ENCODE peak calls at places on chromosome X, in six cellular contexts. E is cardiac muscle cell; U is neural progenitor cell; C is upper lobe of right lung; A is Peyer's patch; P is CD4-positive, CD25-positive, alpha-beta regulatory T cell. Z is an unnamed sample.

GRCh38 chrX:11888421-11888820 is 130.4 kb downstream of the MSL3 start:
- DNase-seq in C (no peak), A (no peak), P (no peak), U (no peak), E (no peak), Z (no peak)

GRCh38 chrX:45358417-45358816 is 157.7 kb upstream of the DIPK2B start:
- DNase-seq in U (no peak), A (no peak), C (no peak), P (no peak), E (no peak), Z (no peak)

GRCh38 chrX:109472939-109473713 is 8.8 kb downstream of the GUCY2F start:
- DNase-seq in C (no peak), U (peak), A (no peak), E (peak), P (no peak), Z (no peak)

GRCh38 chrX:2360731-2361130 is 140.0 kb downstream of the DHRSX start:
- DNase-seq in A (no peak), U (no peak), E (no peak), P (no peak), C (no peak), Z (no peak)

GRCh38 chrX:781216-782211 is 150.9 kb downstream of the SHOX start:
- DNase-seq in U (peak), A (no peak), P (no peak), C (no peak), E (no peak), Z (no peak)

GRCh38 chrX:48833531-48834138 is 1.8 kb downstream of the PCSK1N start:
- DNase-seq in P (no peak), C (no peak), E (no peak), U (no peak), A (no peak), Z (no peak)

GRCh38 chrX:31280580-31280979 is 208.7 kb upstream of the FTHL17 start:
- DNase-seq in E (no peak), P (no peak), U (no peak), A (no peak), C (no peak), Z (no peak)

GRCh38 chrX:143536176-143536575 is 18.9 kb upstream of the SPANXN3 start:
- DNase-seq in C (no peak), U (no peak), A (no peak), P (no peak), E (no peak), Z (no peak)

GRCh38 chrX:112865464-112866025 is 24.9 kb upstream of the AMOT start:
- DNase-seq in U (no peak), C (no peak), E (no peak), P (no peak), A (no peak), Z (no peak)

GRCh38 chrX:9356846-9357245 is 108.0 kb upstream of the TBL1X start:
- DNase-seq in C (no peak), E (no peak), U (no peak), A (no peak), P (no peak), Z (no peak)

GRCh38 chrX:9368262-9368661 is 96.6 kb upstream of the TBL1X start:
- DNase-seq in E (no peak), U (no peak), C (no peak), A (no peak), P (no peak), Z (no peak)

GRCh38 chrX:9357500-9358139 is 107.2 kb upstream of the TBL1X start:
- DNase-seq in A (no peak), C (no peak), E (no peak), U (no peak), P (no peak), Z (no peak)

GRCh38 chrX:9367437-9367836 is 97.4 kb upstream of the TBL1X start:
- DNase-seq in A (no peak), E (no peak), C (no peak), U (no peak), P (no peak), Z (no peak)

DNA sequence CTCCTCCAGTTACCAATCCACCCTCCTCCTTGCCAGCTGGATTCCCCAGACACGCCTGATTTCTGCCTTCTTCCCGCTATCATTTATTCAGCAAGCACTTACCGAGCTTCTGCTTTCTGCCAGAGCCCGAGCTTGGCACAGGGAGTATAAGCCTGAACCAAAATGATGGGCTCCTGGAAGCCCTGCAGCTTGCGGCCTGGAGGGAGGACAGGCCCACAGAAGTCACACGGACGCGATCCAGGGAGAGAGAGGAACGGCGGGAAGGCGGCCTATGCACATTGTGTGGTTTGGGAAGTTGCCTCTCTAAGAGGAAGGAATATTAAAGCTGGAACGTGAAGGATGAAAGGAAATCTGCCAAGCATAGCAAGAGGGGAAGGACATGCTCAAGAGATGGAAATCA is 102.3 kb upstream of the TBL1X start:
- DNase-seq in C (no peak), A (no peak), P (no peak), E (no peak), U (no peak), Z (no peak)
- H3K27ac ChIP-seq in C (no peak), A (no peak), P (no peak), E (no peak), U (no peak), Z (no peak)

GRCh38 chrX:43808231-43808630 is 74.0 kb downstream of the MAOB start:
- DNase-seq in U (no peak), A (no peak), C (no peak), P (no peak), E (no peak), Z (no peak)

GRCh38 chrX:43813319-43813718 is 68.9 kb downstream of the MAOB start:
- DNase-seq in U (no peak), E (peak), C (no peak), P (no peak), A (no peak), Z (no peak)

GRCh38 chrX:43813898-43814297 is 68.4 kb downstream of the MAOB start:
- DNase-seq in C (no peak), A (no peak), U (peak), E (peak), P (no peak), Z (no peak)

GRCh38 chrX:43805579-43805978 is 76.7 kb downstream of the MAOB start:
- DNase-seq in U (no peak), E (no peak), P (no peak), A (no peak), C (no peak), Z (no peak)

DNA sequence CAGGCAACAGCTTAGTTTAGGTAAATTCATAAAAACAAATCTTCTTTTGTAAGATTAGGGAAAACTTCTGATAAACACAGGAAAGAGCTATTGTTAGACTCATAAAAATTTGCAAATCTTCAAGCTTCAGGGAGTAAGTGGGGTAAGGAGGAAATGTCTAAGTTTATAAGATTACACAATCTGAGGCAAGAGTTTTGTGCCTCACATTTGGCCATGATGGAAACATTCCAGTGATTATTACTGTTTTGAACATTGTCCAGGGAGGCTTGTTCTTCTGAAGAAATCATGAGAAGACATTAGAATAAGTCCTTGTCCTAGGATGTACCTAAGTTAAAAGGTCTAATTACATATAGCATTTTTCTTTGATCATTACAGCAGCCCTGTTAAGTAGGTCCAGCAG is 72.8 kb downstream of the MAOB start:
- DNase-seq in A (no peak), U (no peak), E (no peak), P (no peak), C (no peak), Z (no peak)
- H3K27ac ChIP-seq in A (no peak), U (no peak), E (no peak), P (no peak), C (no peak), Z (no peak)

DNA sequence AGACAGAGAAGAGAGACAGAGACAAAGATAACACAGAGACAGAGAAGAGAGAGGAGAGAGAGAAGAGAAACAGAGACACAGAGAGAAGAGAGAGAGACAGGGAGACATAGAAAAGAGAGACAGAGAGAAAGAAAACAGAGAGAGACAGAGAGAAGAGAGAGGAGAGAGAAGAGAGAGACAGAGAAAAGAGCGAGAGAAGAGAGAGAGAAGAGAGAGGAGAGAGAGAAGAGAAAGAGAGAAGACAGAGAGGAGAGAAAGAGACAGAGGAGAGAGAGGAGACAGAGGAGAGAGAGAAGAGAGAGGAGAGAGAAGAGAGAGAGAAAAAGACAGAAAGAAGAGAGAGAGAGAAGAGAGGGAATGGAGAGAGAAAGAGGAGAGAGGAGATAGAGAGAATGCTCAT is 601.1 kb upstream of the PRKX start:
- DNase-seq in A (no peak), E (no peak), C (no peak), P (no peak), U (no peak), Z (no peak)
- H3K27ac ChIP-seq in A (no peak), E (no peak), C (no peak), P (no peak), U (no peak), Z (no peak)

DNA sequence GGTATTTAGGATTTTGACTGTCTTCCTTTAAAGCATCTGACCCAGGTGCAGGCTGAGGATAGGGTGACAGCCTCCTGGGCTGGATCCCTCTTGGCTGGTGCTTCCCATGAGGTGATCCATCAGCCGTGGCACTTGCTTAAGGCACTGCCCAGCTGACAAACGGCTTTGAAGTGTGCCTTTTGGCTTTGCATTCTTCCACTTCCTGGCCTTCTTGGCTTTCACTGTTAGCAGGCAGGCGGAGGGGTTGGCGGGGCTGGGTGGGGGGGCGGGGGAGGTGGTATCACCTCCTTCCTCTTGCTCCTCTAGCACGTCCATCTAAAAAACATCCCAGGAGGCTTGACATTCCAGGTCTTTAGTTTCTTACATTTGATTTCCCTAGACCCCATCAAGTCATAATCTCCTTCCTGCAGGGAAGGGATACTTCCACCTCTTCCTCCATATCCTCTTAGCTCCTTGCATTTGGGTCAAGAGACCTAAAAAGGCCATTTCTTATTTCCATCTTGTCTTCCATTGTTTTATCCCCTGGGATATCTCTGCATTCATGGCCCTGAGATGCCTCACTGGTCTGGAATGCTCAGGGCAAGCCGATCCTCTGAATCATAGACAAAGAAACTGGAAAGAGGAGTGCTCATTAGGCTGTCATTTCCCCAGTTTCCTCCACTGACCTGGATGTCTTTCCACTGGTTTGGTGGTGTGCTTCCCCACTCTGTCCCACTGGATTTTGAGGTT is 11.3 kb upstream of the APLN start:
- DNase-seq in E (no peak), P (no peak), U (no peak), A (no peak), C (no peak), Z (no peak)
- H3K27ac ChIP-seq in E (no peak), P (no peak), U (no peak), A (no peak), C (no peak), Z (no peak)

DNA sequence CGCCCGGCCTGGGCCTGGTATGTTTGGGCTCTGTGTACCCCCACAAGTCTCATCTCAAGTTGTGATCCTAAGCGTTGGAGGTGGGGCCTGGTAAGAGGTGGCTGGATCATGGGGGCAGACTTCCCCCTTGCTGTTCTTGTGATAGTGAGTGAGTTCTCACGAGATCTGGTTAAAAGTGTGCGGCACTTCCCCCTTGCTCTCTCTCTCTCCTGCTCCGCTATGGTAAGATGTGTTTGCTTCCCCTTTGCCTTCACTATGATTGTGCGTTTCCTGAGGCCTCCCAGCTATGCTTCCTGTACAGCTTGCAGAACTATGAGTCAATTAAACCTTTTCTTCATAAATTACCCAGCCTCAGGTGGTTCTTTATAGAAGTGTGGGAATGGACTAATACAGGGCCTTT is 53.0 kb downstream of the CHST7 start:
- DNase-seq in E (no peak), U (no peak), P (no peak), C (no peak), A (no peak), Z (peak)
- H3K27ac ChIP-seq in E (no peak), U (no peak), P (peak), C (no peak), A (no peak), Z (no peak)

GRCh38 chrX:69284491-69284890 is 119.2 kb upstream of the PJA1 start:
- DNase-seq in C (no peak), E (no peak), P (no peak), A (no peak), U (no peak), Z (no peak)
- H3K27ac ChIP-seq in C (no peak), E (no peak), P (no peak), A (no peak), U (no peak), Z (no peak)

GRCh38 chrX:10612215-10612614 is 8.2 kb downstream of the MID1 start:
- DNase-seq in A (no peak), E (no peak), P (no peak), U (no peak), C (no peak), Z (no peak)
- H3K27ac ChIP-seq in A (no peak), E (no peak), P (no peak), U (no peak), C (no peak), Z (no peak)

GRCh38 chrX:29787666-29788065 is 427.7 kb upstream of the MAGEB2 start:
- DNase-seq in C (no peak), E (no peak), U (no peak), P (no peak), A (no peak), Z (no peak)
- H3K27ac ChIP-seq in C (no peak), E (no peak), U (no peak), P (no peak), A (no peak), Z (no peak)

GRCh38 chrX:153495362-153495751 is 577 bp downstream of the BGN start:
- DNase-seq in A (no peak), U (no peak), E (no peak), C (no peak), P (no peak), Z (no peak)

GRCh38 chrX:153492543-153492942 is 2.2 kb upstream of the BGN start:
- DNase-seq in E (no peak), C (no peak), P (no peak), U (no peak), A (no peak), Z (no peak)

GRCh38 chrX:153494541-153495361 is at the start of gene BGN:
- DNase-seq in E (peak), U (peak), P (no peak), C (no peak), A (no peak), Z (no peak)

GRCh38 chrX:153493085-153493484 is 1.7 kb upstream of the BGN start:
- DNase-seq in U (no peak), E (no peak), P (no peak), C (no peak), A (no peak), Z (no peak)

DNA sequence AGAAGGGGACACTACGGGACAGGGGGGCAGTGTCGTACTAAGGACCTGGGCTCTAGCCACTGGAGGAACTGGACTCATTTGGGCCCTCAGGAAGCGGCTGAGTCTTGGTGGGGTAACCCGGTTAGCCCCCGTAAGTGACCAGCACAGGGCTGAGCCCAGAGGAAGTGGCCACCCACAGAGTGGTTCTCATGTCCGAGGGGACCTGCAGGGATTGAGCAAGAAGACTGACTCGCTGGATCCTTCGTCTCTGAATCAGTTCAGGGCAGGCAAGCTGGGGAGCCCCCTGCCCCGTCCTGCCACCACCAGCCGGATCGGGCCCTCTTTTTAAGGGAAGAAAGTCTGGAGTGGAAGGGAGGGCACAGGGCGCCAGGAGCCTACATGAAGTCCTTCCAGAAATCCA is 719 bp upstream of the BGN start:
- DNase-seq in A (no peak), C (no peak), P (no peak), E (no peak), U (no peak), Z (no peak)
- H3K27ac ChIP-seq in A (no peak), C (no peak), P (no peak), E (no peak), U (no peak), Z (peak)

Z was measured in left lung.